ENCODE peak calls at places on chromosomes 13 and 19, in four cellular contexts. K, Z, L and H are unnamed samples.
A peak's percentile ranks its signal among the peaks of the same experiment; 100 is the strongest.

GRCh38 chr19:13135068-13136062 is 14.8 kb downstream of the STX10 start:
- DNase-seq in K (no peak), Z (no peak), L (no peak), H (no peak)

GRCh38 chr19:12603714-12604113 is 6.9 kb downstream of the ZNF490 start:
- DNase-seq in K (no peak), Z (no peak), L (no peak), H (peak; percentile 1)

GRCh38 chr19:2271516-2272103 is 10.4 kb downstream of the PEAK3 start:
- DNase-seq in K (peak; percentile 34), Z (no peak), L (no peak), H (no peak)

GRCh38 chr19:42244452-42245220 is 2.2 kb upstream of the GSK3A start:
- DNase-seq in K (peak; percentile 97), Z (peak; percentile 84), L (peak; percentile 63), H (peak; percentile 88)

GRCh38 chr19:45637890-45638667 is 1.1 kb downstream of the EML2 start:
- DNase-seq in K (peak; percentile 50), Z (no peak), L (no peak), H (no peak)

GRCh38 chr13:90690458-90691063 is 656.9 kb upstream of the MIR17HG start:
- DNase-seq in K (no peak), Z (no peak), L (no peak), H (no peak)

GRCh38 chr13:95652244-95652764 is 7.8 kb upstream of the DZIP1 start:
- DNase-seq in K (no peak), Z (no peak), L (no peak), H (no peak)

GRCh38 chr19:3984908-3985642 is at the start of gene EEF2:
- DNase-seq in K (peak; percentile 81), Z (peak; percentile 73), L (no peak), H (peak; percentile 71)

GRCh38 chr19:18676692-18677091 is 6.8 kb upstream of the CRTC1 start:
- DNase-seq in K (no peak), Z (no peak), L (no peak), H (no peak)

GRCh38 chr13:45219938-45220375 is 19.1 kb upstream of the KCTD4 start:
- DNase-seq in K (no peak), Z (no peak), L (no peak), H (no peak)

GRCh38 chr13:100646030-100646673 is 28.4 kb downstream of the TMTC4 start:
- DNase-seq in K (no peak), Z (peak; percentile 18), L (peak; percentile 5), H (peak; percentile 61)

GRCh38 chr13:48009298-48009697 is 8.2 kb upstream of the SUCLA2 start:
- DNase-seq in K (no peak), Z (no peak), L (no peak), H (no peak)

GRCh38 chr13:92303428-92303827 is 905.0 kb downstream of the GPC5 start:
- DNase-seq in K (no peak), Z (no peak), L (no peak), H (no peak)

GRCh38 chr13:98648676-98649075 is 71.8 kb upstream of the STK24 start:
- DNase-seq in K (no peak), Z (no peak), L (no peak), H (no peak)

GRCh38 chr13:44932171-44932849 is 57.0 kb downstream of the NUFIP1 start:
- DNase-seq in K (no peak), Z (no peak), L (no peak), H (no peak)

GRCh38 chr19:13133241-13133870 is 15.3 kb downstream of the NACC1 start:
- DNase-seq in K (no peak), Z (no peak), L (no peak), H (no peak)

GRCh38 chr13:31797154-31797775 is 57.9 kb downstream of the RXFP2 start:
- DNase-seq in K (no peak), Z (no peak), L (no peak), H (no peak)

GRCh38 chr13:36887758-36888521 is 32.1 kb downstream of the SMAD9 start:
- DNase-seq in K (peak; percentile 35), Z (no peak), L (no peak), H (no peak)

GRCh38 chr19:4993683-4994082 is 24.8 kb downstream of the KDM4B start:
- DNase-seq in K (no peak), Z (no peak), L (no peak), H (no peak)

GRCh38 chr13:59371229-59371628 is 792.5 kb downstream of the DIAPH3 start:
- DNase-seq in K (no peak), Z (no peak), L (no peak), H (no peak)